ENCODE peak calls at places on chromosomes 12 and 14, in eight cellular contexts. Q is heart right ventricle, Y is AG10803, Z is left lung, U is ovary, W is thoracic aorta, V is AG09319, F is astrocyte of the spinal cord. M is an unnamed sample.

GRCh38 chr12:101501410-101502045 is 26.4 kb downstream of the SPIC start:
- DNase-seq in Q (no peak), Y (no peak), Z (no peak), U (no peak), W (no peak), V (no peak), F (peak), M (no peak)

GRCh38 chr12:96219700-96220206 is 25.6 kb downstream of the ELK3 start:
- DNase-seq in Q (no peak), Y (peak), Z (peak), U (no peak), W (no peak), V (peak), F (peak), M (no peak)

GRCh38 chr12:95473440-95473946 is 459 bp upstream of the METAP2 start:
- DNase-seq in Q (peak), Y (peak), Z (no peak), U (peak), W (no peak), V (no peak), F (no peak), M (no peak)

GRCh38 chr12:27355486-27355885 is 22.9 kb downstream of the BMAL2 start:
- DNase-seq in Q (no peak), Y (no peak), Z (no peak), U (no peak), W (no peak), V (no peak), F (no peak), M (no peak)

GRCh38 chr14:105300542-105301102 is at the start of gene BRF1:
- DNase-seq in Q (peak), Y (peak), Z (peak), U (peak), W (peak), V (peak), F (peak), M (peak)

GRCh38 chr12:95624544-95624943 is 73.3 kb upstream of the USP44 start:
- DNase-seq in Q (no peak), Y (peak), Z (no peak), U (no peak), W (no peak), V (no peak), F (peak), M (no peak)

GRCh38 chr14:71948101-71948500 is 15.9 kb downstream of the RGS6 start:
- DNase-seq in Q (no peak), Y (no peak), Z (no peak), U (no peak), W (no peak), V (no peak), F (no peak), M (no peak)

GRCh38 chr12:46209914-46210834 is 58.7 kb downstream of the SLC38A1 start:
- DNase-seq in Q (peak), Y (no peak), Z (peak), U (no peak), W (no peak), V (no peak), F (no peak), M (peak)

DNA sequence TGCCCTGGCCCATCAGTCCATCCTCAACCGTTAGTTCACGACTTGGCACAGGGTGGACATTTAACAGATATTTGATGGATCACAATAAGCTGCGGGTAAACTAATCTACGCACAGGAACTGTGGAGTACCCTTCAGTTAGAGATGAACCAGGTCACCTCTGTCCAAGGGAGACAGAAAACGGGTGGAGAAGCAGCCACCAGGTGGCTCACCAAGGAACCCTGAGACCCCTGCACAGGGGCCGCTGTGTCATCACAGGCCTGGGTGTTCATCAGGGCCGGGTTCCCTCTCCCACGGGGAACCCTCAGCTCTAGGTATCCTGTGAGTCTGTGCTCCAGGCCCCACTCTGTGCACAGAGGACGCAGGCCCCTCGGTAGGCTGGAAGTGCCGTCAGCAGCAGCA is 122.2 kb downstream of the PIWIL1 start:
- DNase-seq in Q (no peak), Y (no peak), Z (no peak), U (no peak), W (no peak), V (no peak), F (no peak), M (no peak)
- TF ChIP-seq CTCF in Q (no peak), Y (no peak), Z (no peak), U (no peak), W (no peak), V (no peak), F (no peak), M (no peak)

GRCh38 chr12:121383601-121384019 is 16.3 kb upstream of the RNF34 start:
- DNase-seq in Q (no peak), Y (no peak), Z (no peak), U (no peak), W (no peak), V (no peak), F (no peak), M (no peak)
- TF ChIP-seq CTCF in Q (no peak), Y (no peak), Z (no peak), U (no peak), W (no peak), V (no peak), F (peak), M (no peak)

DNA sequence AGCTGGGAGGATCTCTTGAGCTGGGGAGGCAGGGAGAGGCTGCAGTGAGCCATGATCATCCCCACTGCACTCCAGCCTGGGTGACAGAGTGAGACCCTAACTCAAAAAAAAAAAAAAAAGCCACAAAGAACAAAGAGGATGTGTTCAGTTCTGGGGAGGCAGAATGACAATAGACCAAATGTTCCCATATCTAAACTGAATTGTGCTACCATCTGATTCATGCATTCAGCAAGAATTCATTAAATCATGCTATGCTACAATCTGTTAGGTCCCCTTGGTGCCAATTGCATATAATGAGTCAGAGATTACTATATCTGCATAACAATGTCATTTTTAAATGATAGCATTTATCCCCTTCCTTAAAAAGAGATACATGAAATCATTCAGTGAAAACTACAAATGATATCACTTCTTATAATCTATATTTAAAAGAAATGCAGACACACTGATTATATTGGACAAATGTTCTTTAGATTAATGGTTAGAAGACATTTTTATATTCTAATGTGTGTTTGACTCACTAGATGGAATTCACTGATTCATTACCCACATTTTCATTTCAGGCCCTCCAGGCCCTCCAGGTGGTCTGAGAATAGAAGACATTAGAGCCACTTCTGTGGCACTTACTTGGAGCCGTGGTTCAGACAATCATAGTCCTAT is 207.6 kb upstream of the PDZRN4 start:
- DNase-seq in Q (no peak), Y (no peak), Z (no peak), U (no peak), W (no peak), V (no peak), F (peak), M (no peak)
- TF ChIP-seq CTCF in Q (no peak), Y (no peak), Z (no peak), U (no peak), W (no peak), V (no peak), F (no peak), M (no peak)

GRCh38 chr12:57736743-57737466 is 1.6 kb downstream of the AGAP2 start:
- DNase-seq in Q (no peak), Y (no peak), Z (no peak), U (no peak), W (no peak), V (no peak), F (no peak), M (no peak)

GRCh38 chr12:57735952-57736742 is 2.4 kb downstream of the AGAP2 start:
- DNase-seq in Q (peak), Y (no peak), Z (no peak), U (peak), W (no peak), V (no peak), F (no peak), M (no peak)

GRCh38 chr12:57738661-57739237 is at the start of gene AGAP2:
- DNase-seq in Q (no peak), Y (no peak), Z (no peak), U (no peak), W (no peak), V (no peak), F (no peak), M (peak)

GRCh38 chr12:57738142-57738474 is 434 bp downstream of the AGAP2 start:
- DNase-seq in Q (no peak), Y (no peak), Z (no peak), U (no peak), W (no peak), V (no peak), F (no peak), M (no peak)

DNA sequence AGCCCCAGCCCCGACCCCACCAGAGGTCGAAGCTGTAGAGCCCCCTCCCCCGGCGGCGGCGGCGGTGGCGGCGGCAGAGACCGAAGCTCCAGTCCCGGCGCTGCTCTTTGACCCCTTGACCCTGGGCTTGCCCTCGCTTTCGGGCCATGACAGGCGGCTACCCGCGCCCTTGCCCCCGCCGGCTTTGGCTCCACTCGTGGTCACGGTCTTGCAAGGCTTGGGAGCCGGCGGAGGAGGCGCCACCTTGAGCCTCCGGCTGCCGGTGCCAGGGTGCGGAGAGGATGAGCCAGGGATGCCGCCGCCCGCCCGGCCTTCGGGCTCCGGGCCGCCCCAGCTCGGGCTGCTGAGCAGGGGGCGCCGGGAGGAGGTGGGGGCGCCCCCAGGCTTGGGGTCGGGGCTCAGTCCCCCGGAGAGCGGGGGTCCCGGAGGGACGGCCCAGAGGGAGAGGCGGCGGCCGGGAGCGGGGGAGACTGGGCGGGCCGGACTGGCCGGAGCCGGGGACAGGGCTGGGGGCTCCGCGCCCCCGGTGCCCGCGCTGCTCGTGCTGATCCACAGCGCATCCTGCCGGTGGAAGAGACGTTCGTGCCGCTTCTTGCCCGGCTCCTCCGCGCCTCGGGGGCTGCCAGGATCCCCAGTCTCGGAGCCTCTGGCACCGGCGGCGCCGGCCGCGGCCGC is 938 bp downstream of the AGAP2 start:
- DNase-seq in Q (no peak), Y (no peak), Z (no peak), U (no peak), W (no peak), V (no peak), F (no peak), M (peak)
- TF ChIP-seq CTCF in Q (peak), Y (peak), Z (no peak), U (no peak), W (no peak), V (peak), F (peak), M (no peak)

GRCh38 chr12:62600038-62600437 is 133.4 kb downstream of the MON2 start:
- DNase-seq in Q (no peak), Y (no peak), Z (no peak), U (no peak), W (no peak), V (no peak), F (no peak), M (no peak)
- TF ChIP-seq CTCF in Q (no peak), Y (peak), Z (no peak), U (no peak), W (no peak), V (no peak), F (peak), M (no peak)

GRCh38 chr14:99774526-99775307 is 18.5 kb upstream of the EML1 start:
- DNase-seq in Q (peak), Y (peak), Z (no peak), U (peak), W (no peak), V (no peak), F (peak), M (no peak)

GRCh38 chr14:99774204-99774497 is 19.1 kb upstream of the EML1 start:
- DNase-seq in Q (no peak), Y (no peak), Z (no peak), U (no peak), W (no peak), V (no peak), F (no peak), M (no peak)

GRCh38 chr14:99775351-99775750 is 17.9 kb upstream of the EML1 start:
- DNase-seq in Q (no peak), Y (no peak), Z (no peak), U (no peak), W (no peak), V (no peak), F (no peak), M (peak)

GRCh38 chr14:99773496-99774203 is 19.6 kb upstream of the EML1 start:
- DNase-seq in Q (no peak), Y (no peak), Z (no peak), U (no peak), W (no peak), V (no peak), F (no peak), M (no peak)

GRCh38 chr14:99772371-99773283 is 20.6 kb upstream of the EML1 start:
- DNase-seq in Q (no peak), Y (no peak), Z (no peak), U (no peak), W (no peak), V (no peak), F (no peak), M (no peak)
- TF ChIP-seq CTCF in Q (no peak), Y (no peak), Z (no peak), U (no peak), W (no peak), V (no peak), F (no peak), M (no peak)

GRCh38 chr14:68399971-68400370 is 392.9 kb downstream of the ZFP36L1 start:
- DNase-seq in Q (no peak), Y (no peak), Z (no peak), U (no peak), W (no peak), V (no peak), F (no peak), M (no peak)

GRCh38 chr14:68402525-68403101 is 390.3 kb downstream of the ZFP36L1 start:
- DNase-seq in Q (no peak), Y (no peak), Z (no peak), U (no peak), W (no peak), V (no peak), F (no peak), M (no peak)

GRCh38 chr14:68403191-68403781 is 389.6 kb downstream of the ZFP36L1 start:
- DNase-seq in Q (no peak), Y (peak), Z (no peak), U (no peak), W (no peak), V (no peak), F (no peak), M (no peak)

GRCh38 chr14:68401320-68401719 is 391.5 kb downstream of the ZFP36L1 start:
- DNase-seq in Q (no peak), Y (peak), Z (no peak), U (no peak), W (no peak), V (no peak), F (no peak), M (no peak)

GRCh38 chr14:68401855-68402254 is 391.0 kb downstream of the ZFP36L1 start:
- DNase-seq in Q (no peak), Y (no peak), Z (no peak), U (no peak), W (no peak), V (no peak), F (no peak), M (no peak)
- TF ChIP-seq CTCF in Q (no peak), Y (no peak), Z (no peak), U (no peak), W (no peak), V (no peak), F (no peak), M (no peak)

GRCh38 chr12:20268771-20269170 is 99.6 kb upstream of the PDE3A start:
- DNase-seq in Q (no peak), Y (no peak), Z (no peak), U (no peak), W (no peak), V (no peak), F (no peak), M (no peak)

GRCh38 chr12:20270557-20270956 is 97.8 kb upstream of the PDE3A start:
- DNase-seq in Q (no peak), Y (no peak), Z (no peak), U (no peak), W (no peak), V (no peak), F (no peak), M (no peak)

GRCh38 chr12:20269352-20270067 is 98.8 kb upstream of the PDE3A start:
- DNase-seq in Q (no peak), Y (no peak), Z (no peak), U (no peak), W (no peak), V (no peak), F (no peak), M (no peak)

GRCh38 chr12:20264608-20265114 is 103.7 kb upstream of the PDE3A start:
- DNase-seq in Q (no peak), Y (no peak), Z (no peak), U (no peak), W (no peak), V (no peak), F (no peak), M (no peak)

DNA sequence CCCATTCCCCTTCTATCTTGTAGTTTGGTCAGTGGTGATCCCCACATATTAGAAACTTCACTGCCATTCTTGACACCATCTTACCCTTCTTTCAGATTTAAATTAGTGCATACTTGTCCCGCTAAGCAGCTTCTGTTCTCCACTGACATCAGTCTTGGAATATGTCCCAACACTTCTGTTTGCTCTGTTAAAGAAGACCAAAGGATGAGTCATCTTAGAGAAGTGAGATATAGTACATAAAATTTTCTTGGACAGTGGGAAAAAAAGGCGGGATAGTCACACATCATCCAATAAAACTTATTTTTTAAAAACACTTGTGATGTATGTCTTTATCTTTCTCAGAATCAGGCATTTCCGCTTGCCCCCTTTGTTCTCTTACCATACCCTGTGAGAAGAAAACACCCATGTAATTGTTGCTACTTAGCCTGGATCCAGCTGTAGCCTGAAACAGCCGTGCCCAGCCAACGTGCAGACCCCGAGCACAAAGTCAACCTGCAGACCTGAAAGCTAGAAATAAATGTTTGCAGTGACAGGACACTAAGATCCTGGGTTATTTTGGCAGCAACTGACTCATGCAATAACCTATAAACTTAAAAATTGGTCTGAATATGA is 100.1 kb upstream of the PDE3A start:
- DNase-seq in Q (no peak), Y (no peak), Z (no peak), U (no peak), W (no peak), V (no peak), F (peak), M (no peak)
- TF ChIP-seq CTCF in Q (no peak), Y (no peak), Z (no peak), U (no peak), W (no peak), V (no peak), F (no peak), M (no peak)

M was measured in right lobe of liver.